ENCODE peak calls at places on chromosomes 5 and 9, in nine cellular contexts. P is foreskin fibroblast, T is neural crest cell, V is AG10803, Z is A549, O is progenitor cell of endocrine pancreas, D is cardiac fibroblast, N is MM.1S, W is stomach. H is an unnamed sample.

GRCh38 chr5:1057841-1058548 is 49.4 kb downstream of the NKD2 start:
- DNase-seq in P (no peak), T (no peak), V (no peak), Z (no peak), O (no peak), D (no peak), N (no peak), W (no peak), H (peak)

GRCh38 chr9:134306583-134307222 is 19.6 kb upstream of the RXRA start:
- DNase-seq in P (no peak), T (no peak), V (no peak), Z (no peak), O (no peak), D (no peak), N (no peak), W (no peak), H (peak)

GRCh38 chr9:135641745-135642144 is 2.4 kb upstream of the GLT6D1 start:
- DNase-seq in P (peak), T (no peak), V (peak), Z (no peak), O (no peak), D (peak), N (no peak), W (no peak), H (no peak)

GRCh38 chr5:136203303-136203922 is 10.5 kb upstream of the SMIM32 start:
- DNase-seq in P (no peak), T (no peak), V (no peak), Z (no peak), O (no peak), D (no peak), N (no peak), W (no peak), H (no peak)

GRCh38 chr5:158058208-158058607 is 199.3 kb upstream of the CLINT1 start:
- DNase-seq in P (no peak), T (no peak), V (no peak), Z (no peak), O (no peak), D (no peak), N (no peak), W (no peak), H (no peak)

GRCh38 chr9:6564868-6565267 is 80.7 kb downstream of the GLDC start:
- DNase-seq in P (peak), T (no peak), V (peak), Z (no peak), O (no peak), D (peak), N (no peak), W (no peak), H (no peak)

GRCh38 chr5:135020111-135020895 is 13.7 kb downstream of the PITX1 start:
- DNase-seq in P (no peak), T (no peak), V (no peak), Z (peak), O (no peak), D (no peak), N (no peak), W (peak), H (no peak)

GRCh38 chr5:55960779-55961178 is 34.0 kb downstream of the IL6ST start:
- DNase-seq in P (no peak), T (no peak), V (no peak), Z (no peak), O (no peak), D (no peak), N (no peak), W (no peak), H (no peak)

GRCh38 chr5:69007726-69008368 is 86.0 kb upstream of the SLC30A5 start:
- DNase-seq in P (peak), T (peak), V (peak), Z (peak), O (peak), D (peak), N (peak), W (peak), H (peak)

GRCh38 chr9:98249774-98250173 is 5.7 kb downstream of the TBC1D2 start:
- DNase-seq in P (no peak), T (no peak), V (no peak), Z (no peak), O (no peak), D (no peak), N (no peak), W (no peak), H (no peak)

GRCh38 chr5:138945421-138946240 is 70.5 kb upstream of the LRRTM2 start:
- DNase-seq in P (no peak), T (peak), V (no peak), Z (no peak), O (no peak), D (no peak), N (no peak), W (no peak), H (no peak)

GRCh38 chr5:171355302-171355724 is 32.3 kb upstream of the NPM1 start:
- DNase-seq in P (no peak), T (no peak), V (no peak), Z (no peak), O (no peak), D (no peak), N (peak), W (no peak), H (no peak)

GRCh38 chr9:132068604-132069003 is 11.1 kb downstream of the MED27 start:
- DNase-seq in P (no peak), T (no peak), V (no peak), Z (no peak), O (no peak), D (no peak), N (no peak), W (no peak), H (no peak)

GRCh38 chr9:132543251-132543650 is 39.2 kb upstream of the BARHL1 start:
- DNase-seq in P (no peak), T (no peak), V (no peak), Z (no peak), O (no peak), D (no peak), N (no peak), W (no peak), H (no peak)

GRCh38 chr5:61232490-61232889 is 70.2 kb upstream of the SMIM15 start:
- DNase-seq in P (no peak), T (no peak), V (peak), Z (no peak), O (no peak), D (peak), N (no peak), W (no peak), H (no peak)

GRCh38 chr5:138981606-138982005 is 106.5 kb upstream of the LRRTM2 start:
- DNase-seq in P (no peak), T (no peak), V (peak), Z (no peak), O (no peak), D (peak), N (no peak), W (no peak), H (no peak)

GRCh38 chr9:133461975-133462374 is 2.2 kb downstream of the CACFD1 start:
- DNase-seq in P (no peak), T (no peak), V (no peak), Z (no peak), O (no peak), D (no peak), N (peak), W (peak), H (no peak)

GRCh38 chr9:94301577-94301976 is 26.9 kb downstream of the NUTM2F start:
- DNase-seq in P (no peak), T (no peak), V (no peak), Z (no peak), O (no peak), D (no peak), N (no peak), W (no peak), H (no peak)

GRCh38 chr5:138754699-138755057 is 1.5 kb downstream of the CTNNA1 start:
- DNase-seq in P (no peak), T (no peak), V (no peak), Z (no peak), O (no peak), D (peak), N (no peak), W (no peak), H (no peak)

GRCh38 chr5:23507278-23507685 is at the start of gene PRDM9:
- DNase-seq in P (no peak), T (no peak), V (no peak), Z (peak), O (no peak), D (peak), N (no peak), W (no peak), H (no peak)

GRCh38 chr5:151040211-151040747 is 19.9 kb downstream of the GPX3 start:
- DNase-seq in P (peak), T (no peak), V (no peak), Z (peak), O (no peak), D (peak), N (no peak), W (no peak), H (no peak)

GRCh38 chr5:34959323-34959722 is 30.0 kb downstream of the DNAJC21 start:
- DNase-seq in P (peak), T (no peak), V (peak), Z (no peak), O (no peak), D (peak), N (peak), W (no peak), H (no peak)

GRCh38 chr9:15423328-15423985 is 781 bp downstream of the SNAPC3 start:
- DNase-seq in P (no peak), T (no peak), V (peak), Z (no peak), O (no peak), D (peak), N (peak), W (no peak), H (no peak)

GRCh38 chr9:116629700-116630099 is 57.4 kb upstream of the TRIM32 start:
- DNase-seq in P (no peak), T (no peak), V (no peak), Z (no peak), O (no peak), D (no peak), N (no peak), W (no peak), H (no peak)

DNA sequence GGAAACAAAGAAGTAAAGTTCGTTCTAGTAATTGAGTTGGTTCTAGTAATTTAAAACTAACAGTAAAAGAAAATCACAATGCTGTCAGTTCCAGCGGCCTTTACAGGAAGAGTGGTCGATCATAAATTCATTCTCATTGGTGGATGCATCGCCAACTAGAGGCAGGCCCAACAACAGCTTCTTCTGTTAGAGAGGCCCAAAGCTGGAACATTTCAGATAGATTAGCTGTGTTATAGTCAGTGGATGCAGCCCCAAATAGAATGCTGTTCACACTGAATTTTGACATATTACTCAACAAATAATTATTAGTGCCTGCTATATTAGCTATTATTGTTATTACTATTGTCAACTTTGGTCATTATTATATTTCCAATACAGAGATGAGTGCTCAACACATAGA is 80.8 kb downstream of the ARRDC3 start:
- DNase-seq in P (no peak), T (no peak), V (no peak), Z (no peak), O (no peak), D (no peak), N (no peak), W (no peak), H (no peak)
- TF ChIP-seq CTCF in P (no peak), T (no peak), V (no peak), Z (peak), O (no peak), D (no peak), N (no peak), W (no peak), H (no peak)

GRCh38 chr9:33186457-33187168 is 19.5 kb upstream of the B4GALT1 start:
- DNase-seq in P (no peak), T (no peak), V (peak), Z (no peak), O (no peak), D (peak), N (no peak), W (peak), H (no peak)

GRCh38 chr9:33187519-33188218 is 20.5 kb upstream of the B4GALT1 start:
- DNase-seq in P (peak), T (no peak), V (peak), Z (no peak), O (no peak), D (peak), N (no peak), W (no peak), H (no peak)

GRCh38 chr9:33184947-33185346 is 17.8 kb upstream of the B4GALT1 start:
- DNase-seq in P (no peak), T (no peak), V (no peak), Z (no peak), O (no peak), D (peak), N (no peak), W (peak), H (no peak)

GRCh38 chr9:33185406-33185805 is 18.3 kb upstream of the B4GALT1 start:
- DNase-seq in P (no peak), T (no peak), V (no peak), Z (no peak), O (no peak), D (no peak), N (no peak), W (no peak), H (no peak)

DNA sequence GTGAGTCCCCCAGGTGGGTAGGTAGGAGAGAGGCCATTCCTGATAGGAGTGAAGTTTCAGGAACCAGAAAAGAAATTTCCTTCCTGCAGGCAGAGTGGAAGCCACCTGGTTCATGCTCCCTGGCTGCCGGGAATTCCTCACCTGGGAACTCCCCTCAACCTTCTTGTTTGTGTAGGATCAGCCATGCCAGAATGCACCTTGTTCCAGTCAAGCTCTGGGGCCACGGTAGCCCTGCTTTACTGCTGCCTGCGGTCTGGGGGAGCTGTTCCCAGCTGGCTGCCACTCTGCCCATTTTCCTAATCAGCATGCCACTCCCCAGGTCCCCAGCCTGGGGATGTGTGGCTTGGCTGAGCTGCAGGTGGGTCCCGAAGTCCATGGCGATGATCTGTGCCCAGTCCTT is 18.7 kb upstream of the B4GALT1 start:
- DNase-seq in P (no peak), T (no peak), V (no peak), Z (no peak), O (no peak), D (no peak), N (no peak), W (peak), H (no peak)
- TF ChIP-seq CTCF in P (no peak), T (no peak), V (no peak), Z (no peak), O (no peak), D (no peak), N (no peak), W (no peak), H (no peak)

GRCh38 chr5:113660848-113661247 is 147.4 kb downstream of the YTHDC2 start:
- DNase-seq in P (no peak), T (no peak), V (no peak), Z (no peak), O (no peak), D (no peak), N (no peak), W (no peak), H (no peak)

GRCh38 chr5:113663879-113664278 is 150.4 kb downstream of the YTHDC2 start:
- DNase-seq in P (no peak), T (peak), V (peak), Z (peak), O (peak), D (peak), N (peak), W (peak), H (no peak)
- TF ChIP-seq CTCF in P (no peak), T (peak), V (peak), Z (peak), O (peak), D (peak), N (peak), W (no peak), H (peak)

GRCh38 chr9:105244996-105245719 is 707 bp downstream of the SLC44A1 start:
- DNase-seq in P (peak), T (peak), V (peak), Z (peak), O (peak), D (peak), N (peak), W (peak), H (peak)
- TF ChIP-seq CTCF in P (no peak), T (no peak), V (no peak), Z (peak), O (peak), D (no peak), N (peak), W (no peak), H (no peak)

DNA sequence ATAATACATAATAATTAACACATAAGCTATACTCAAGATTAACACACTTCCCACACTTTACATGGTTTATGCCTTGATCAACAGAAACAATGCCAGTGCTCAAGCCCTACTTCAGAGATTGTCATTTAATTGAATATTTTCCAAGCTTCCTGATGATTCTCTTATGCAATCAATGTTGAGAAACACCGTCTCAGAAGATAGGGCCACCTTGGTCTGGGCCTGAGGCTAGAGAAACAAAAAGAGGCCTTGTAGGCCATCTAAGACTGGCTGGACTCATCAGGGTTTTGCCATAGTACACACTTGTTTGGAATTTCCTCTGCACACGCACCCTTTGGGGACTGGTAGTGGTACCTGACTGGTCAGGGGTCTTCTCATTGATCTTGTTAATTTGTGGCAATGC is 16.3 kb downstream of the C9orf152 start:
- DNase-seq in P (no peak), T (no peak), V (no peak), Z (no peak), O (no peak), D (no peak), N (no peak), W (no peak), H (no peak)
- TF ChIP-seq CTCF in P (no peak), T (no peak), V (no peak), Z (no peak), O (no peak), D (no peak), N (no peak), W (no peak), H (no peak)

DNA sequence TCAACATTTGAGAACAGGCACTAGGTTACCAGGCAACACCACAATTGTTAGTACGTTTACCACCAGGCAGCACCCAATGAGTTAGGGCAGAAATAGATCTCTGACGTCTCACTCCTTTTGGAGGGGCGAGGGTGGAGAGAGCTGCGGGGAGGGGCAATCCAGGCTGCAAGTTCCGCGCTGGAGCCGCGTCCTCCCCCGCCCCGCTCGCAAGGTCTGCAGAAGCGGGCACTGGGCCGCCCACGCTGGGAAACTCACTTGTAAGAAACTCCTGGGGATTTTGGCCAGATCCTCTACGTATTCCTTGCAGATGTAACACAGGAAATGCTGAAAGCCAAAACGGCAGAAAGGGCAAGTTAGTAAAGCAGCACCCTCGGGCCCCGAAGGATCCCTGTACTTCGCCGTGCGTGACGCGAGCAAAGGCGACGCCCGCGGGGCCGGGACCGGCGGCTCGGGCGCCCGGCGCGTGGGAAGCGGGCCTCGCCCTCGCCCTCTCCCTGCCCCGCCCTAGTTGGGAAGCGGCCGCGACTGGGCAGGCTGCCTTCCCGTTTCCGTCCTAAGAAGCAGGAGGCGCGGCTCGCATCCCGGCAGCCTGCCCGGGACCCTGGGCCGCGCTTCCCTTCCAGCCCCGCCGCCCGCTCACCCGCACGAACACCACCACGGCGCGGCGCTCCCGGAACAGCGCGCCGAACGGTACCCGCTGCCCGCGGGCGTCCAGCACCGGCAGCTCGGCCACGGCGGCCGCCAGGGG is 493 bp downstream of the PRXL2C start:
- DNase-seq in P (peak), T (peak), V (peak), Z (peak), O (peak), D (peak), N (peak), W (peak), H (peak)
- TF ChIP-seq CTCF in P (no peak), T (peak), V (no peak), Z (peak), O (peak), D (no peak), N (no peak), W (no peak), H (no peak)

H was measured in nephron progenitor cell.